ENCODE peak calls at places on chromosomes 2 and 18, in nine cellular contexts. E, Q, U, T, P, R, X, H and L are unnamed samples.

GRCh38 chr2:201313362-201313761 is 43.8 kb downstream of the FLACC1 start:
- DNase-seq in E (no peak), U (no peak), P (no peak), Q (no peak), R (no peak), X (no peak), H (no peak), T (no peak), L (no peak)

GRCh38 chr2:169358016-169358415 is 4.3 kb downstream of the LRP2 start:
- DNase-seq in U (no peak), R (no peak), P (no peak), X (no peak), T (no peak), H (no peak), E (no peak), Q (no peak), L (no peak)

GRCh38 chr2:211349031-211349430 is 792.6 kb downstream of the CPS1 start:
- DNase-seq in P (no peak), T (no peak), E (no peak), X (no peak), H (no peak), R (no peak), U (no peak), Q (no peak), L (no peak)

GRCh38 chr18:57748770-57749603 is 54.1 kb downstream of the ATP8B1 start:
- DNase-seq in X (no peak), P (peak; percentile 55), T (no peak), R (peak; percentile 86), U (peak; percentile 66), H (peak; percentile 77), Q (no peak), E (no peak), L (no peak)

GRCh38 chr2:170582747-170583463 is 132.2 kb upstream of the SP5 start:
- DNase-seq in U (peak; percentile 10), E (no peak), R (no peak), X (no peak), T (no peak), H (no peak), Q (no peak), P (no peak), L (no peak)

GRCh38 chr2:159807183-159808037 is 9.4 kb upstream of the CD302 start:
- DNase-seq in H (peak; percentile 39), T (no peak), Q (peak; percentile 14), E (peak; percentile 39), U (peak; percentile 64), P (peak; percentile 68), X (peak; percentile 47), R (peak; percentile 29), L (no peak)

GRCh38 chr2:206432432-206433082 is 10.8 kb upstream of the ADAM23 start:
- DNase-seq in U (no peak), P (no peak), R (no peak), T (no peak), E (no peak), X (no peak), Q (no peak), H (no peak), L (no peak)

GRCh38 chr18:12030667-12031066 is 49.4 kb downstream of the IMPA2 start:
- DNase-seq in P (no peak), R (no peak), E (no peak), H (no peak), X (no peak), U (no peak), Q (no peak), T (no peak), L (no peak)

GRCh38 chr2:193584522-193584938 is 1389.8 kb upstream of the TMEFF2 start:
- DNase-seq in T (no peak), Q (no peak), H (no peak), R (no peak), X (peak; percentile 35), P (peak; percentile 48), U (peak; percentile 52), E (peak; percentile 1), L (no peak)

GRCh38 chr2:221397179-221397578 is 174.9 kb downstream of the EPHA4 start:
- DNase-seq in U (no peak), H (no peak), E (no peak), T (no peak), P (no peak), Q (no peak), R (no peak), X (no peak), L (no peak)